ENCODE peak calls at places on chromosome 2, in eight cellular contexts. I is psoas muscle, D is fibroblast of mammary gland, F is IMR-90, W is stomach, U is Panc1, C is GM12864, N is endodermal cell. K is an unnamed sample.

GRCh38 chr2:222142027-222142426 is 156.8 kb downstream of the PAX3 start:
- DNase-seq in I (no peak), D (no peak), F (no peak), W (no peak), U (no peak), C (no peak), N (no peak), K (no peak)

GRCh38 chr2:190809876-190810525 is 70.6 kb upstream of the GLS start:
- DNase-seq in I (no peak), D (no peak), F (no peak), W (no peak), U (no peak), C (no peak), N (no peak), K (no peak)

GRCh38 chr2:54520687-54521086 is 64.6 kb downstream of the SPTBN1 start:
- DNase-seq in I (no peak), D (peak; percentile 89), F (peak; percentile 96), W (no peak), U (no peak), C (no peak), N (no peak), K (no peak)

GRCh38 chr2:151845481-151845880 is 17.3 kb upstream of the ARL5A start:
- DNase-seq in I (no peak), D (no peak), F (no peak), W (no peak), U (no peak), C (no peak), N (no peak), K (no peak)

GRCh38 chr2:235421618-235422017 is 72.2 kb upstream of the AGAP1 start:
- DNase-seq in I (no peak), D (no peak), F (no peak), W (peak; percentile 75), U (no peak), C (no peak), N (peak; percentile 11), K (no peak)

GRCh38 chr2:45469314-45470099 is 141.6 kb downstream of the SRBD1 start:
- DNase-seq in I (no peak), D (peak; percentile 31), F (no peak), W (no peak), U (no peak), C (no peak), N (no peak), K (no peak)

GRCh38 chr2:143063612-143064200 is 65.5 kb upstream of the ARHGAP15 start:
- DNase-seq in I (no peak), D (no peak), F (no peak), W (no peak), U (no peak), C (no peak), N (no peak), K (no peak)

GRCh38 chr2:59041139-59041538 is 800.0 kb upstream of the FANCL start:
- DNase-seq in I (no peak), D (no peak), F (no peak), W (no peak), U (no peak), C (no peak), N (no peak), K (no peak)

GRCh38 chr2:86366651-86367500 is 29.4 kb upstream of the REEP1 start:
- DNase-seq in I (no peak), D (no peak), F (no peak), W (no peak), U (no peak), C (no peak), N (no peak), K (no peak)

GRCh38 chr2:143123911-143124310 is 5.3 kb upstream of the ARHGAP15 start:
- DNase-seq in I (no peak), D (no peak), F (no peak), W (no peak), U (no peak), C (no peak), N (no peak), K (no peak)

GRCh38 chr2:172924070-172924469 is 151.6 kb upstream of the MAP3K20 start:
- DNase-seq in I (no peak), D (no peak), F (no peak), W (no peak), U (no peak), C (no peak), N (no peak), K (no peak)

GRCh38 chr2:149388120-149388816 is 57.9 kb downstream of the LYPD6 start:
- DNase-seq in I (no peak), D (peak; percentile 5), F (no peak), W (no peak), U (no peak), C (no peak), N (peak; percentile 60), K (no peak)

GRCh38 chr2:20224191-20224715 is 677 bp downstream of the SDC1 start:
- DNase-seq in I (no peak), D (no peak), F (no peak), W (no peak), U (no peak), C (no peak), N (no peak), K (peak; percentile 57)

GRCh38 chr2:219274392-219274921 is 4.7 kb upstream of the DNAJB2 start:
- DNase-seq in I (no peak), D (peak; percentile 61), F (peak; percentile 81), W (no peak), U (peak; percentile 60), C (no peak), N (peak; percentile 89), K (no peak)

GRCh38 chr2:166084301-166084700 is 43.5 kb downstream of the SCN1A start:
- DNase-seq in I (no peak), D (no peak), F (no peak), W (no peak), U (no peak), C (no peak), N (no peak), K (no peak)

GRCh38 chr2:220781622-220782241 is 790.4 kb downstream of the EPHA4 start:
- DNase-seq in I (no peak), D (no peak), F (peak; percentile 83), W (no peak), U (no peak), C (no peak), N (no peak), K (no peak)

GRCh38 chr2:43109261-43109743 is 117.1 kb downstream of the ZFP36L2 start:
- DNase-seq in I (no peak), D (no peak), F (no peak), W (no peak), U (no peak), C (no peak), N (peak; percentile 21), K (no peak)

GRCh38 chr2:230408244-230408842 is 7.7 kb upstream of the SP100 start:
- DNase-seq in I (peak; percentile 60), D (peak; percentile 94), F (peak; percentile 88), W (no peak), U (no peak), C (no peak), N (no peak), K (no peak)

GRCh38 chr2:39020383-39020782 is 100.5 kb downstream of the SOS1 start:
- DNase-seq in I (no peak), D (no peak), F (no peak), W (no peak), U (no peak), C (no peak), N (no peak), K (no peak)

GRCh38 chr2:229901819-229902218 is 20.0 kb downstream of the TRIP12 start:
- DNase-seq in I (no peak), D (peak; percentile 81), F (peak; percentile 73), W (no peak), U (no peak), C (no peak), N (no peak), K (no peak)

GRCh38 chr2:142557391-142557790 is 320.1 kb upstream of the KYNU start:
- DNase-seq in I (no peak), D (no peak), F (no peak), W (no peak), U (no peak), C (no peak), N (no peak), K (no peak)

GRCh38 chr2:157334335-157334734 is 8.7 kb upstream of the ERMN start:
- DNase-seq in I (no peak), D (no peak), F (no peak), W (no peak), U (no peak), C (no peak), N (no peak), K (no peak)

GRCh38 chr2:29490037-29490436 is 374.8 kb downstream of the CLIP4 start:
- DNase-seq in I (no peak), D (no peak), F (no peak), W (no peak), U (no peak), C (no peak), N (no peak), K (no peak)

DNA sequence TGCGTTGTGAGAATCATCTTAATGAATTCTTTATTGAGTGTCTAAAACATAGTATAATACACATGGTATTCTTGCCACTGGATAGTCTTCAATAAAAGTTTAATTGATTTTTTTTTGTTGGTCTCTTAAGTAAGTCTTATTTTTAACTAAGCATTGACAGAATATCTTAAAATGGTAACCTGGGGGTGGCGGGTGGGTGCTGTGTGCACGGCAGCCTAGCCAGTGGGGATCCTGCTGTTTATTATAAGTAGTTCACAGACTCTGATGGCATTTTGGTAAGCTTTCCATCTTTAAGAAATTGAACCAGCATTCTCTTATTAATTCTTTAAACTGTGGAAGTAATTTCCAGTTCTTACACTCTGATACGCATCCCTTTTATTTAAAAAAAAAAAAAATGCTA is 6.0 kb downstream of the SOX11 start:
- DNase-seq in I (no peak), D (no peak), F (no peak), W (no peak), U (no peak), C (no peak), N (no peak), K (no peak)
- H3K4me3 ChIP-seq in I (no peak overlapping the region), D (no peak overlapping the region), F (no peak overlapping the region), W (no peak overlapping the region), U (no peak overlapping the region), C (no peak overlapping the region), N (peak overlapping the region; percentile 99), K (no peak overlapping the region)

DNA sequence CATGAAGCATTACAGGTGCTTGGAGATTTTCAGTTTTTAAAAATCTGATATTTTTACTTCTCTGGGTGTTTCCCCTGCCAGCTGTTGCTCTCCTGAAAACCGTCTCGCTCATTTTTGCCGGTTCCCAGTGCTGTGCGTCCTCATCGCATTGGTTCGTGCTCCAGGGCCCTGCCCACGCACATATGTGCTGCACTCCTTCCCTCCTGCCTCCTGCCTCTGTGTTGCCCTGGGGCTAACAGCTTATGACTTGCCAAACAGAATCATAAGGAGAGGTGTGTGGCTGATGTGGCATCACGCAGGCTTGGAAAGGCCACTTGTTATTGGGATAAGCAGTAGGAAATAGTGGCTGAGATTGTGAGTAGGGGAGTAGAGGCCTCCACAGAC is 53.4 kb downstream of the SLC4A1AP start:
- DNase-seq in I (peak; percentile 37), D (peak; percentile 72), F (peak; percentile 42), W (no peak), U (no peak), C (no peak), N (no peak), K (no peak)
- H3K4me3 ChIP-seq in I (peak overlapping the region; percentile 67), D (no peak overlapping the region), F (no peak overlapping the region), W (no peak overlapping the region), U (peak overlapping the region; percentile 48), C (no peak overlapping the region), N (no peak overlapping the region), K (no peak overlapping the region)

GRCh38 chr2:218077464-218078216 is 8.6 kb downstream of the RUFY4 start:
- DNase-seq in I (no peak), D (no peak), F (no peak), W (no peak), U (no peak), C (no peak), N (no peak), K (no peak)
- H3K4me3 ChIP-seq in I (no peak overlapping the region), D (no peak overlapping the region), F (no peak overlapping the region), W (no peak overlapping the region), U (no peak overlapping the region), C (no peak overlapping the region), N (no peak overlapping the region), K (no peak overlapping the region)

GRCh38 chr2:110206056-110206455 is 1.2 kb upstream of the NPHP1 start:
- DNase-seq in I (no peak), D (peak; percentile 45), F (peak; percentile 34), W (no peak), U (no peak), C (no peak), N (no peak), K (no peak)
- H3K4me3 ChIP-seq in I (peak overlapping the region; percentile 77), D (no peak overlapping the region), F (no peak overlapping the region), W (no peak overlapping the region), U (no peak overlapping the region), C (no peak overlapping the region), N (no peak overlapping the region), K (no peak overlapping the region)